ENCODE peak calls at places on chromosome 14, in eight cellular contexts. One of them, this sample, is unnamed.

GRCh38 chr14:105419305-105420091 is at the start of gene MTA1:
- DNase-seq in aorta: no peak
- DNase-seq in PC-9: no peak
- DNase-seq in HL-60: no peak
- DNase-seq in psoas muscle: peak
- DNase-seq in effector memory CD4-positive, alpha-beta T cell: peak
- DNase-seq in OCI-LY7: peak
- DNase-seq in left ventricle myocardium inferior: peak
- DNase-seq in this sample: no peak

GRCh38 chr14:63438065-63438757 is 105.0 kb downstream of the PPP2R5E start:
- DNase-seq in aorta: peak
- DNase-seq in PC-9: peak
- DNase-seq in HL-60: no peak
- DNase-seq in psoas muscle: peak
- DNase-seq in effector memory CD4-positive, alpha-beta T cell: no peak
- DNase-seq in OCI-LY7: peak
- DNase-seq in left ventricle myocardium inferior: peak
- DNase-seq in this sample: no peak

GRCh38 chr14:77615231-77616132 is 955 bp downstream of the SPTLC2 start:
- DNase-seq in aorta: no peak
- DNase-seq in PC-9: peak
- DNase-seq in HL-60: no peak
- DNase-seq in psoas muscle: no peak
- DNase-seq in effector memory CD4-positive, alpha-beta T cell: no peak
- DNase-seq in OCI-LY7: peak
- DNase-seq in left ventricle myocardium inferior: no peak
- DNase-seq in this sample: no peak

GRCh38 chr14:91997492-91997891 is 42.4 kb downstream of the TRIP11 start:
- DNase-seq in aorta: no peak
- DNase-seq in PC-9: no peak
- DNase-seq in HL-60: no peak
- DNase-seq in psoas muscle: no peak
- DNase-seq in effector memory CD4-positive, alpha-beta T cell: no peak
- DNase-seq in OCI-LY7: no peak
- DNase-seq in left ventricle myocardium inferior: no peak
- DNase-seq in this sample: no peak

GRCh38 chr14:93039649-93040315 is 75.9 kb downstream of the ITPK1 start:
- DNase-seq in aorta: no peak
- DNase-seq in PC-9: no peak
- DNase-seq in HL-60: no peak
- DNase-seq in psoas muscle: no peak
- DNase-seq in effector memory CD4-positive, alpha-beta T cell: no peak
- DNase-seq in OCI-LY7: no peak
- DNase-seq in left ventricle myocardium inferior: no peak
- DNase-seq in this sample: no peak

GRCh38 chr14:95695913-95696312 is 9.7 kb downstream of the TCL1B start:
- DNase-seq in aorta: no peak
- DNase-seq in PC-9: no peak
- DNase-seq in HL-60: no peak
- DNase-seq in psoas muscle: no peak
- DNase-seq in effector memory CD4-positive, alpha-beta T cell: no peak
- DNase-seq in OCI-LY7: peak
- DNase-seq in left ventricle myocardium inferior: no peak
- DNase-seq in this sample: no peak

GRCh38 chr14:102824832-102825231 is 47.6 kb downstream of the TRAF3 start:
- DNase-seq in aorta: peak
- DNase-seq in PC-9: peak
- DNase-seq in HL-60: no peak
- DNase-seq in psoas muscle: peak
- DNase-seq in effector memory CD4-positive, alpha-beta T cell: no peak
- DNase-seq in OCI-LY7: no peak
- DNase-seq in left ventricle myocardium inferior: peak
- DNase-seq in this sample: no peak

GRCh38 chr14:55458800-55459577 is 18.6 kb upstream of the TBPL2 start:
- DNase-seq in aorta: no peak
- DNase-seq in PC-9: peak
- DNase-seq in HL-60: no peak
- DNase-seq in psoas muscle: no peak
- DNase-seq in effector memory CD4-positive, alpha-beta T cell: no peak
- DNase-seq in OCI-LY7: no peak
- DNase-seq in left ventricle myocardium inferior: no peak
- DNase-seq in this sample: no peak

GRCh38 chr14:60647081-60647836 is 2.0 kb downstream of the SIX1 start:
- DNase-seq in aorta: no peak
- DNase-seq in PC-9: peak
- DNase-seq in HL-60: no peak
- DNase-seq in psoas muscle: peak
- DNase-seq in effector memory CD4-positive, alpha-beta T cell: no peak
- DNase-seq in OCI-LY7: no peak
- DNase-seq in left ventricle myocardium inferior: no peak
- DNase-seq in this sample: no peak

GRCh38 chr14:95547272-95547625 is 12.4 kb downstream of the GLRX5 start:
- DNase-seq in aorta: no peak
- DNase-seq in PC-9: peak
- DNase-seq in HL-60: no peak
- DNase-seq in psoas muscle: no peak
- DNase-seq in effector memory CD4-positive, alpha-beta T cell: no peak
- DNase-seq in OCI-LY7: no peak
- DNase-seq in left ventricle myocardium inferior: no peak
- DNase-seq in this sample: no peak

GRCh38 chr14:39988939-39989338 is 556.7 kb upstream of the FBXO33 start:
- DNase-seq in aorta: no peak
- DNase-seq in PC-9: peak
- DNase-seq in HL-60: no peak
- DNase-seq in psoas muscle: no peak
- DNase-seq in effector memory CD4-positive, alpha-beta T cell: no peak
- DNase-seq in OCI-LY7: peak
- DNase-seq in left ventricle myocardium inferior: no peak
- DNase-seq in this sample: no peak

GRCh38 chr14:39175445-39176262 is 600 bp downstream of the PNN start:
- DNase-seq in aorta: no peak
- DNase-seq in PC-9: no peak
- DNase-seq in HL-60: no peak
- DNase-seq in psoas muscle: no peak
- DNase-seq in effector memory CD4-positive, alpha-beta T cell: no peak
- DNase-seq in OCI-LY7: peak
- DNase-seq in left ventricle myocardium inferior: peak
- DNase-seq in this sample: no peak

GRCh38 chr14:100067971-100068959 is 3.0 kb downstream of the EVL start:
- DNase-seq in aorta: no peak
- DNase-seq in PC-9: peak
- DNase-seq in HL-60: no peak
- DNase-seq in psoas muscle: no peak
- DNase-seq in effector memory CD4-positive, alpha-beta T cell: peak
- DNase-seq in OCI-LY7: peak
- DNase-seq in left ventricle myocardium inferior: peak
- DNase-seq in this sample: no peak
- H3K27ac ChIP-seq in aorta: no peak
- H3K27ac ChIP-seq in PC-9: peak
- H3K27ac ChIP-seq in HL-60: peak
- H3K27ac ChIP-seq in psoas muscle: no peak
- H3K27ac ChIP-seq in effector memory CD4-positive, alpha-beta T cell: peak
- H3K27ac ChIP-seq in OCI-LY7: peak
- H3K27ac ChIP-seq in left ventricle myocardium inferior: peak
- H3K27ac ChIP-seq in this sample: peak

GRCh38 chr14:42633504-42634095 is 1026.9 kb downstream of the LRFN5 start:
- DNase-seq in aorta: no peak
- DNase-seq in PC-9: no peak
- DNase-seq in HL-60: no peak
- DNase-seq in psoas muscle: no peak
- DNase-seq in effector memory CD4-positive, alpha-beta T cell: no peak
- DNase-seq in OCI-LY7: no peak
- DNase-seq in left ventricle myocardium inferior: no peak
- DNase-seq in this sample: no peak

GRCh38 chr14:42624980-42625761 is 1018.5 kb downstream of the LRFN5 start:
- DNase-seq in aorta: no peak
- DNase-seq in PC-9: no peak
- DNase-seq in HL-60: no peak
- DNase-seq in psoas muscle: no peak
- DNase-seq in effector memory CD4-positive, alpha-beta T cell: no peak
- DNase-seq in OCI-LY7: no peak
- DNase-seq in left ventricle myocardium inferior: no peak
- DNase-seq in this sample: no peak

GRCh38 chr14:42628591-42628990 is 1021.9 kb downstream of the LRFN5 start:
- DNase-seq in aorta: no peak
- DNase-seq in PC-9: no peak
- DNase-seq in HL-60: no peak
- DNase-seq in psoas muscle: no peak
- DNase-seq in effector memory CD4-positive, alpha-beta T cell: no peak
- DNase-seq in OCI-LY7: no peak
- DNase-seq in left ventricle myocardium inferior: no peak
- DNase-seq in this sample: no peak

GRCh38 chr14:42629553-42629952 is 1022.9 kb downstream of the LRFN5 start:
- DNase-seq in aorta: no peak
- DNase-seq in PC-9: no peak
- DNase-seq in HL-60: no peak
- DNase-seq in psoas muscle: no peak
- DNase-seq in effector memory CD4-positive, alpha-beta T cell: no peak
- DNase-seq in OCI-LY7: no peak
- DNase-seq in left ventricle myocardium inferior: no peak
- DNase-seq in this sample: no peak
- H3K27ac ChIP-seq in aorta: no peak
- H3K27ac ChIP-seq in PC-9: no peak
- H3K27ac ChIP-seq in HL-60: no peak
- H3K27ac ChIP-seq in psoas muscle: no peak
- H3K27ac ChIP-seq in effector memory CD4-positive, alpha-beta T cell: no peak
- H3K27ac ChIP-seq in OCI-LY7: no peak
- H3K27ac ChIP-seq in left ventricle myocardium inferior: no peak
- H3K27ac ChIP-seq in this sample: no peak

DNA sequence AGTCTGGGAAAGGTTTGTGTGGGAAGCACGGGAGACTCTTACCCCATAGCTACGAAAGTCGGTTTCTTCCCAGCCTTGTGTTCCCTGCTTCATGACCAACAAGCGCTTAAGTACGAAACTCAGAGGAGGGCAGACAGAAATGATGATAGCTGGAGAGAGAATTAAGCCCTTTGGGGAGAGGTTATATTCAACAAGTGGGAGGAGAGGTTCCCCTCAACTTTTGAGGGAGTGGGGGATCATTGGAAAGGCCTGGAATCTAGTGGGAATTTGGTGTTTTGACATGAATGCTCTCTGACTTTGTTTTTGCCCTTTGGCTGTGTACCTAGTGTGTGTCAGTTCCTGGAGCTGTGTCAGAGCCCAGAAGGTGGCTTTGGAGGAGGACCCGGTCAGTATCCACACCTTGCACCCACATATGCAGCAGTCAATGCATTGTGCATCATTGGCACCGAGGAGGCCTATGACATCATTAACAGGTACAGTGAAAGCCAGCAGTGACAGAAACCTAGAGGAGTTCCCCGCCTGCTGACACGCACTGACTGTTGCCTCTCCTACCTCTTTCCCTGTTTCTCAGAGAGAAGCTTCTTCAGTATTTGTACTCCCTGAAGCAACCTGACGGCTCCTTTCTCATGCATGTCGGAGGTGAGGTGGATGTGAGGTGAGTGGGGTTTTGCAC is 40.6 kb downstream of the FNTB start:
- DNase-seq in aorta: no peak
- DNase-seq in PC-9: no peak
- DNase-seq in HL-60: no peak
- DNase-seq in psoas muscle: no peak
- DNase-seq in effector memory CD4-positive, alpha-beta T cell: no peak
- DNase-seq in OCI-LY7: no peak
- DNase-seq in left ventricle myocardium inferior: no peak
- DNase-seq in this sample: no peak
- H3K27ac ChIP-seq in aorta: no peak
- H3K27ac ChIP-seq in PC-9: no peak
- H3K27ac ChIP-seq in HL-60: no peak
- H3K27ac ChIP-seq in psoas muscle: no peak
- H3K27ac ChIP-seq in effector memory CD4-positive, alpha-beta T cell: no peak
- H3K27ac ChIP-seq in OCI-LY7: no peak
- H3K27ac ChIP-seq in left ventricle myocardium inferior: no peak
- H3K27ac ChIP-seq in this sample: no peak

GRCh38 chr14:68652433-68652690 is 140.5 kb downstream of the ZFP36L1 start:
- DNase-seq in aorta: no peak
- DNase-seq in PC-9: no peak
- DNase-seq in HL-60: no peak
- DNase-seq in psoas muscle: no peak
- DNase-seq in effector memory CD4-positive, alpha-beta T cell: no peak
- DNase-seq in OCI-LY7: no peak
- DNase-seq in left ventricle myocardium inferior: no peak
- DNase-seq in this sample: no peak

GRCh38 chr14:68651652-68652432 is 141.0 kb downstream of the ZFP36L1 start:
- DNase-seq in aorta: no peak
- DNase-seq in PC-9: no peak
- DNase-seq in HL-60: no peak
- DNase-seq in psoas muscle: no peak
- DNase-seq in effector memory CD4-positive, alpha-beta T cell: no peak
- DNase-seq in OCI-LY7: no peak
- DNase-seq in left ventricle myocardium inferior: no peak
- DNase-seq in this sample: no peak

GRCh38 chr14:68649461-68650189 is 143.2 kb downstream of the ZFP36L1 start:
- DNase-seq in aorta: no peak
- DNase-seq in PC-9: no peak
- DNase-seq in HL-60: no peak
- DNase-seq in psoas muscle: no peak
- DNase-seq in effector memory CD4-positive, alpha-beta T cell: no peak
- DNase-seq in OCI-LY7: no peak
- DNase-seq in left ventricle myocardium inferior: no peak
- DNase-seq in this sample: no peak

GRCh38 chr14:68650403-68650994 is 142.4 kb downstream of the ZFP36L1 start:
- DNase-seq in aorta: no peak
- DNase-seq in PC-9: no peak
- DNase-seq in HL-60: no peak
- DNase-seq in psoas muscle: no peak
- DNase-seq in effector memory CD4-positive, alpha-beta T cell: no peak
- DNase-seq in OCI-LY7: no peak
- DNase-seq in left ventricle myocardium inferior: no peak
- DNase-seq in this sample: no peak

GRCh38 chr14:68651075-68651474 is 141.8 kb downstream of the ZFP36L1 start:
- DNase-seq in aorta: no peak
- DNase-seq in PC-9: no peak
- DNase-seq in HL-60: no peak
- DNase-seq in psoas muscle: no peak
- DNase-seq in effector memory CD4-positive, alpha-beta T cell: no peak
- DNase-seq in OCI-LY7: no peak
- DNase-seq in left ventricle myocardium inferior: no peak
- DNase-seq in this sample: no peak
- H3K27ac ChIP-seq in aorta: no peak
- H3K27ac ChIP-seq in PC-9: no peak
- H3K27ac ChIP-seq in HL-60: no peak
- H3K27ac ChIP-seq in psoas muscle: no peak
- H3K27ac ChIP-seq in effector memory CD4-positive, alpha-beta T cell: no peak
- H3K27ac ChIP-seq in OCI-LY7: no peak
- H3K27ac ChIP-seq in left ventricle myocardium inferior: peak
- H3K27ac ChIP-seq in this sample: no peak

This sample was measured in substantia nigra.